ENCODE peak calls at places on chromosome 10, in seven cellular contexts. J is H1, U is neuronal stem cell, I is H9, W is mesenchymal stem cell, K is IMR-90, C is mesendoderm. M is an unnamed sample.

GRCh38 chr10:26215923-26216576 is 524 bp upstream of the GAD2 start:
- DNase-seq in W (no peak), U (peak), C (peak), J (no peak), K (no peak), I (peak), M (peak)

GRCh38 chr10:1253476-1254353 is 197.5 kb downstream of the WDR37 start:
- DNase-seq in W (no peak), K (no peak), J (no peak), I (no peak), C (no peak), U (no peak), M (no peak)

GRCh38 chr10:69913586-69913985 is 111.9 kb downstream of the COL13A1 start:
- DNase-seq in I (no peak), W (no peak), K (no peak), C (no peak), U (no peak), J (no peak), M (no peak)

GRCh38 chr10:121168513-121169216 is 317.5 kb downstream of the WDR11 start:
- DNase-seq in C (peak), W (no peak), U (no peak), J (peak), K (no peak), I (peak), M (no peak)

GRCh38 chr10:114777415-114777814 is 44.2 kb upstream of the FHIP2A start:
- DNase-seq in W (no peak), U (no peak), I (no peak), C (no peak), J (no peak), K (no peak), M (no peak)

GRCh38 chr10:102501201-102502028 is 1.1 kb downstream of the ACTR1A start:
- DNase-seq in U (no peak), W (no peak), K (peak), J (no peak), I (no peak), C (peak), M (no peak)

GRCh38 chr10:24958701-24959392 is 6.4 kb upstream of the PRTFDC1 start:
- DNase-seq in J (no peak), K (peak), I (no peak), W (peak), C (no peak), U (no peak), M (no peak)

GRCh38 chr10:69497611-69498390 is 46.5 kb downstream of the TSPAN15 start:
- DNase-seq in J (no peak), K (no peak), I (no peak), W (peak), U (no peak), C (no peak), M (no peak)

GRCh38 chr10:100710151-100710871 is 35.1 kb upstream of the PAX2 start:
- DNase-seq in I (no peak), C (peak), J (no peak), K (no peak), U (no peak), W (no peak), M (peak)

GRCh38 chr10:93573051-93573909 is 6.8 kb downstream of the FFAR4 start:
- DNase-seq in C (no peak), W (no peak), I (no peak), U (no peak), K (no peak), J (no peak), M (no peak)

GRCh38 chr10:75402486-75403143 is 1.1 kb upstream of the ZNF503 start:
- DNase-seq in J (no peak), K (no peak), W (no peak), U (no peak), I (peak), C (no peak), M (no peak)

GRCh38 chr10:107814865-107815487 is 650.5 kb upstream of the SORCS1 start:
- DNase-seq in U (peak), I (peak), W (peak), C (peak), J (peak), K (peak), M (no peak)

GRCh38 chr10:68212721-68213352 is 19.1 kb downstream of the ATOH7 start:
- DNase-seq in K (peak), W (peak), U (no peak), J (no peak), I (no peak), C (peak), M (peak)

GRCh38 chr10:548212-548897 is 141.1 kb downstream of the DIP2C start:
- DNase-seq in K (no peak), C (peak), U (no peak), W (no peak), J (no peak), I (no peak), M (no peak)

GRCh38 chr10:98432330-98432729 is 14.4 kb downstream of the HPS1 start:
- DNase-seq in C (no peak), I (no peak), J (no peak), U (no peak), K (no peak), W (no peak), M (no peak)

GRCh38 chr10:89515031-89515841 is 20.2 kb downstream of the SLC16A12 start:
- DNase-seq in K (peak), C (peak), J (no peak), I (no peak), W (peak), U (no peak), M (no peak)

GRCh38 chr10:28087675-28088351 is 88.9 kb upstream of the ODAD2 start:
- DNase-seq in K (peak), J (no peak), U (no peak), W (peak), C (peak), I (no peak), M (peak)

GRCh38 chr10:70255329-70256299 is 22.4 kb upstream of the PPA1 start:
- DNase-seq in I (peak), C (no peak), U (no peak), J (no peak), W (no peak), K (no peak), M (peak)

GRCh38 chr10:34710391-34710751 is 104.7 kb downstream of the PARD3 start:
- DNase-seq in C (no peak), I (no peak), K (peak), J (no peak), W (peak), U (no peak), M (peak)

GRCh38 chr10:120011359-120012132 is 119.0 kb downstream of the SEC23IP start:
- DNase-seq in W (no peak), C (peak), K (no peak), U (no peak), J (peak), I (peak), M (no peak)

GRCh38 chr10:79059859-79060379 is 8.8 kb upstream of the ZMIZ1 start:
- DNase-seq in K (no peak), W (no peak), U (no peak), J (no peak), I (no peak), C (no peak), M (no peak)

GRCh38 chr10:15103513-15103912 is 6.4 kb downstream of the RPP38 start:
- DNase-seq in U (no peak), W (no peak), K (no peak), I (no peak), J (no peak), C (no peak), M (no peak)

DNA sequence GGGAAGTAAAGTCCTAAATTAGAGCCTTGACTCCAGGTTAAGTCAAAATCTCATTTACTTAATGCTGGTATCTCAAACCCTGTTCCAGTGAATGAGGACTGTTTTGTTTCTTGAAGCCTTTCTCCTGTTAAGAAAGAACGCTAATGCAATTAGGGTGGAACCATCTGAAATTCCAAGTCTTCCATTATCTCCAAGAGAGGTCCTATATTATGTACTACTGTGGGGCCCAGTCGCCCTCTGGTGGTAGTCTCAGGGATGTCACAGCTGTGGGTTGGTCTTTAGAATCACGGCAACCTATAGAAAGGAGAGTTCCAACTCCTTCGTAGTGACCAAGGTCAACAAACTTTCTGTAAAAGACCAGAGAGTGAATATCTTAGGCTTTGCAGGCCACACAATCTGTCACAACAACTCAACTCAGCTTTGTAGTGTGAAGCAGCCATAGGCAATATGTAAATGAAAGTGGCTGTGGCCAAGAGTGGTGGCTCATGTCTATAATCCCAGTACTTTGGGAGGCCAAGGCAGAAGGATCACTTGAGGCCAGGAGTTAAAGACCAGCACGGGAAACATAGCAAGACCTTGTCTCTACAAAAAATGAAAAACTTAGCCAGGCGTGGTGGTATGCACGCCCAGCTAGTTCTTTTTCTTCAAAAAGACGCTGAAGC is 9.3 kb downstream of the RPP38 start:
- DNase-seq in J (peak), I (peak), U (peak), C (peak), K (peak), W (peak), M (peak)
- H2AK5ac ChIP-seq in J (no peak), I (no peak), U (no peak), C (no peak), K (no peak), W (no peak), M (no peak)

GRCh38 chr10:81042647-81043046 is 504.9 kb downstream of the SH2D4B start:
- DNase-seq in J (no peak), W (no peak), U (no peak), C (no peak), K (no peak), I (no peak), M (no peak)
- H2AK5ac ChIP-seq in J (no peak), W (no peak), U (no peak), C (no peak), K (no peak), I (no peak), M (no peak)

GRCh38 chr10:77175631-77176222 is 461.9 kb downstream of the KCNMA1 start:
- DNase-seq in W (no peak), K (no peak), I (no peak), J (no peak), U (no peak), C (no peak), M (no peak)

GRCh38 chr10:77177161-77177560 is 460.4 kb downstream of the KCNMA1 start:
- DNase-seq in I (no peak), U (no peak), C (no peak), J (no peak), K (no peak), W (no peak), M (no peak)

GRCh38 chr10:77173615-77174461 is 463.8 kb downstream of the KCNMA1 start:
- DNase-seq in C (peak), K (peak), J (peak), W (peak), I (peak), U (peak), M (peak)

GRCh38 chr10:77177589-77177988 is 460.0 kb downstream of the KCNMA1 start:
- DNase-seq in I (no peak), C (no peak), W (no peak), U (no peak), J (no peak), K (no peak), M (no peak)

GRCh38 chr10:77176224-77176623 is 461.4 kb downstream of the KCNMA1 start:
- DNase-seq in J (no peak), I (no peak), C (no peak), K (no peak), U (no peak), W (no peak), M (no peak)
- H2AK5ac ChIP-seq in J (no peak), I (no peak), C (no peak), K (no peak), U (no peak), W (no peak), M (peak)

GRCh38 chr10:44878704-44879530 is 32.2 kb upstream of the TMEM72 start:
- DNase-seq in K (peak), J (peak), I (peak), C (peak), W (peak), U (peak), M (peak)
- H2AK5ac ChIP-seq in K (no peak), J (no peak), I (no peak), C (no peak), W (no peak), U (no peak), M (no peak)